ENCODE peak calls at places on chromosome 2, in four cellular contexts. X is OCI-LY7, J is AG09309, Q is uterus. R is an unnamed sample.

GRCh38 chr2:69565431-69565839 is 78.1 kb downstream of the AAK1 start:
- DNase-seq in J (no peak), X (peak), Q (peak), R (no peak)

GRCh38 chr2:204468689-204469429 is 76.4 kb upstream of the PARD3B start:
- DNase-seq in Q (no peak), X (no peak), J (peak), R (no peak)

GRCh38 chr2:221874444-221874843 is 302.3 kb upstream of the EPHA4 start:
- DNase-seq in Q (no peak), X (no peak), J (no peak), R (no peak)

GRCh38 chr2:127270663-127271062 is 23.3 kb downstream of the ERCC3 start:
- DNase-seq in X (no peak), Q (no peak), J (no peak), R (no peak)

GRCh38 chr2:152221870-152222269 is 46.3 kb upstream of the STAM2 start:
- DNase-seq in J (no peak), X (no peak), Q (no peak), R (no peak)

GRCh38 chr2:176443941-176444340 is 174.7 kb downstream of the MTX2 start:
- DNase-seq in J (no peak), X (no peak), Q (no peak), R (no peak)

GRCh38 chr2:103739216-103739615 is 977.4 kb downstream of the TMEM182 start:
- DNase-seq in J (no peak), Q (no peak), X (no peak), R (no peak)

GRCh38 chr2:111176388-111176787 is 55.7 kb downstream of the BCL2L11 start:
- DNase-seq in Q (no peak), X (no peak), J (no peak), R (peak)

GRCh38 chr2:238380785-238381184 is 45.9 kb upstream of the ASB1 start:
- DNase-seq in Q (no peak), J (no peak), X (no peak), R (no peak)

GRCh38 chr2:127150996-127151395 is 44.0 kb upstream of the BIN1 start:
- DNase-seq in J (no peak), Q (no peak), X (no peak), R (no peak)

GRCh38 chr2:173092844-173093402 is 17.3 kb downstream of the MAP3K20 start:
- DNase-seq in Q (no peak), J (no peak), X (no peak), R (no peak)

GRCh38 chr2:18284331-18284730 is 276.1 kb downstream of the RDH14 start:
- DNase-seq in J (no peak), X (no peak), Q (no peak), R (no peak)

GRCh38 chr2:219707496-219708285 is 80.3 kb downstream of the SLC4A3 start:
- DNase-seq in X (no peak), Q (no peak), J (no peak), R (no peak)

GRCh38 chr2:222174450-222174849 is 124.3 kb downstream of the PAX3 start:
- DNase-seq in Q (no peak), J (no peak), X (no peak), R (no peak)

GRCh38 chr2:46471-47345 is at the start of gene FAM110C:
- DNase-seq in Q (peak), J (no peak), X (no peak), R (peak)

GRCh38 chr2:75200140-75200985 is 1.0 kb upstream of the TACR1 start:
- DNase-seq in J (no peak), X (no peak), Q (peak), R (peak)

GRCh38 chr2:14626873-14627272 is 5.6 kb upstream of the LRATD1 start:
- DNase-seq in Q (no peak), J (no peak), X (no peak), R (no peak)

GRCh38 chr2:218756599-218757377 is 25.2 kb upstream of the CYP27A1 start:
- DNase-seq in X (no peak), J (no peak), Q (no peak), R (no peak)

GRCh38 chr2:42562474-42563144 is 5.8 kb upstream of the MTA3 start:
- DNase-seq in Q (no peak), X (no peak), J (no peak), R (no peak)

GRCh38 chr2:201074996-201075395 is 3.2 kb downstream of the NDUFB3 start:
- DNase-seq in Q (no peak), J (no peak), X (no peak), R (no peak)

GRCh38 chr2:104889261-104890091 is 35.6 kb downstream of the POU3F3 start:
- DNase-seq in J (no peak), Q (no peak), X (peak), R (no peak)

GRCh38 chr2:65991864-65992554 is 442.9 kb upstream of the MEIS1 start:
- DNase-seq in Q (peak), X (no peak), J (no peak), R (no peak)

GRCh38 chr2:225678792-225679191 is 279.3 kb downstream of the NYAP2 start:
- DNase-seq in Q (no peak), J (no peak), X (no peak), R (no peak)

GRCh38 chr2:30655211-30655610 is 152.0 kb downstream of the CAPN13 start:
- DNase-seq in Q (no peak), J (no peak), X (no peak), R (no peak)

GRCh38 chr2:60383421-60384117 is 169.9 kb downstream of the BCL11A start:
- DNase-seq in J (no peak), X (no peak), Q (no peak), R (no peak)

GRCh38 chr2:177771191-177771590 is 301.4 kb downstream of the PDE11A start:
- DNase-seq in Q (no peak), J (no peak), X (no peak), R (no peak)

GRCh38 chr2:200677721-200678532 is 92.1 kb downstream of the AOX1 start:
- DNase-seq in X (no peak), J (peak), Q (no peak), R (peak)

GRCh38 chr2:190837991-190838390 is 42.6 kb upstream of the GLS start:
- DNase-seq in Q (no peak), X (no peak), J (no peak), R (no peak)

GRCh38 chr2:168944065-168944464 is 43.0 kb downstream of the G6PC2 start:
- DNase-seq in X (no peak), J (no peak), Q (no peak), R (no peak)

GRCh38 chr2:21228041-21228895 is 104.5 kb downstream of the TDRD15 start:
- DNase-seq in J (no peak), Q (no peak), X (peak), R (no peak)

GRCh38 chr2:151258121-151258520 is 3.5 kb downstream of the RBM43 start:
- DNase-seq in X (no peak), Q (no peak), J (peak), R (no peak)

GRCh38 chr2:17643031-17643615 is 102.6 kb downstream of the VSNL1 start:
- DNase-seq in X (no peak), Q (peak), J (peak), R (peak)

GRCh38 chr2:96404446-96405373 is 69.1 kb downstream of the NCAPH start:
- DNase-seq in X (no peak), J (no peak), Q (no peak), R (no peak)

GRCh38 chr2:20223345-20224190 is 1.4 kb downstream of the SDC1 start:
- DNase-seq in Q (peak), X (no peak), J (peak), R (no peak)

DNA sequence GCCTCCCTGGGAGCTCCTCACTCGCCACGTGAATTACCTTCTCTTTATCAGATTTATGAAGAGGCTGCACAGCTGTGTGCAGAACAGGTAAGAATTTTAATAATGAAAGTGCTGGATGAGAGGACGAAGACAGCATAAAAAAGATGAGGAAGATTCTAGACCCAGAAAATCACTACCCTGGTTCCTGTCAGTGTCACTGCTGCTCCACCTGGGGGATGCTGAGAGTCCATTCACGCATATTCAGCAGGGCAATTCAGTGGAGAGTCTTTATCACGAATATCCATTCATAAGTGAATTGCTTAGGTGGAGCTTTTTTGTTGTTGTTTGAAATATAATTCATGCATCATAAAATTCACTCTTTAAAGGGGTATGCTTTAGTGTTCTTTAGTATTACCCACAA is 52.0 kb downstream of the MRPL33 start:
- DNase-seq in J (no peak), Q (no peak), X (no peak), R (no peak)
- TF ChIP-seq CTCF in J (no peak), Q (no peak), X (no peak), R (peak)

DNA sequence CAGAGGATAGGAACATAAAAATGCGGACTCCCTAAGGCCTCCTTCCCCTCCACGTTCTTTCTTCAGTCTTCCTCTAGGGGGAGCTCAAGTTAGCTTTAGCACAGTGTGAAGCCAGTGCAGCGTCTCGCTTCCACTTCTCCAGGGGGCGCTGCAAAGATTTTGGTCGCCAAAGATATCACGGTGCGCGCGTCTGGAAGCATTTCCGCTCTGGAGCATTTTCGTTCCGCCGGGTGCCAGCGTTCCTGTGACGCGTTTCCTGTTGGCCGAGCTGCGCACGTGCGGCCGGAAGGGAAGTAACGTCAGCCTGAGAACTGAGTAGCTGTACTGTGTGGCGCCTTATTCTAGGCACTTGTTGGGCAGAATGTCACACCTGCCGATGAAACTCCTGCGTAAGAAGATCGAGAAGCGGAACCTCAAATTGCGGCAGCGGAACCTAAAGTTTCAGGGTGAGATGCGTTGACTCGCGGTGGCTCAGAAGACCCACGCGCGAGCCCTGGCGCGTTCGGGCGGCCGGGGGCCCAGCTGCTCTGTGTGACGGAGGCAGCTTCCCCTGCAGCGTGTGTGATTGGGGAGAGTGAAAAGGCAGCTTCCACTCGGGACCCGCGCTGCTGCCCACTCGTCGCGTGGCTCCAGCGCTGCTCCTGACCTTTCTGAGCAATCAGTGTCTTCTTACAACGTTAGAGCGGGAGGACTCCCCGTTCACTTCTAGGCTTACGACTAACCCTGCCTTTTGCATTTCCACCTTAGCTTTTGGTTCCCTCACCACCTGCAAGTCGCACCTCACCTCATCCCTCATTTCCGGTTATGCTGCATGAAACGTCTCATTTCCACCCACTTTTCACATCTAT is at the start of gene DDX18:
- DNase-seq in J (peak), X (peak), Q (peak), R (peak)
- TF ChIP-seq CTCF in J (peak), X (peak), Q (peak), R (peak)

GRCh38 chr2:159286709-159287441 is 372 bp upstream of the WDSUB1 start:
- DNase-seq in J (peak), X (peak), Q (peak), R (peak)

GRCh38 chr2:159292157-159292556 is 5.7 kb upstream of the WDSUB1 start:
- DNase-seq in Q (no peak), J (no peak), X (no peak), R (no peak)

GRCh38 chr2:159285929-159286708 is at the start of gene WDSUB1:
- DNase-seq in X (no peak), J (peak), Q (peak), R (peak)

GRCh38 chr2:159287733-159288132 is 1.2 kb upstream of the WDSUB1 start:
- DNase-seq in J (no peak), X (no peak), Q (no peak), R (no peak)

GRCh38 chr2:159290289-159290907 is 3.9 kb upstream of the WDSUB1 start:
- DNase-seq in X (peak), Q (no peak), J (peak), R (no peak)
- TF ChIP-seq CTCF in X (no peak), Q (no peak), J (no peak), R (no peak)

GRCh38 chr2:8285081-8285480 is 396.8 kb upstream of the ID2 start:
- DNase-seq in J (no peak), Q (no peak), X (peak), R (no peak)
- TF ChIP-seq CTCF in J (peak), Q (no peak), X (peak), R (no peak)

GRCh38 chr2:140589696-140590095 is 1541.1 kb downstream of the LRP1B start:
- DNase-seq in J (no peak), X (no peak), Q (no peak), R (no peak)

GRCh38 chr2:140585016-140585415 is 1545.8 kb downstream of the LRP1B start:
- DNase-seq in Q (no peak), J (no peak), X (no peak), R (no peak)

GRCh38 chr2:140589273-140589672 is 1541.5 kb downstream of the LRP1B start:
- DNase-seq in J (no peak), Q (no peak), X (no peak), R (no peak)

GRCh38 chr2:140580799-140581198 is 1550.0 kb downstream of the LRP1B start:
- DNase-seq in J (no peak), Q (no peak), X (no peak), R (no peak)

DNA sequence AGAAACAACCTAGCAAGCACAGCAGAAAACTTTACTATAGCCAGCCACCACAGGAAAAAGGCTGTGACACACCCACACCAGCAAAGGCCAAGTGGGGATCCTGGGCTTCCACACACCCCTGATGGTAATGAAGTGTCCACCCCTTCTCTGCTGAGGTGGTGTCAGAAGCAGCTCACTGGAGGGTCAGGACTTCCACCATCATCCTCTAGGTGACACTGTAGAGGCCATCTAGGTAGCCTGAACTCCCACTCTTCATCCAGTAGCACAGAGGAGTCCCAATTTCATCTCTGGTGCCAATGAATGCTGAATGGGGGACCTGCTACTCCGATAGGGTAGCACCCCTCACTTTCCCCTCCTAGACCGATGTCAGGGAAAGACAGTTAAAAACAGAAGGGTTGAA is 1544.4 kb downstream of the LRP1B start:
- DNase-seq in Q (no peak), J (no peak), X (peak), R (no peak)
- TF ChIP-seq CTCF in Q (no peak), J (peak), X (peak), R (no peak)

DNA sequence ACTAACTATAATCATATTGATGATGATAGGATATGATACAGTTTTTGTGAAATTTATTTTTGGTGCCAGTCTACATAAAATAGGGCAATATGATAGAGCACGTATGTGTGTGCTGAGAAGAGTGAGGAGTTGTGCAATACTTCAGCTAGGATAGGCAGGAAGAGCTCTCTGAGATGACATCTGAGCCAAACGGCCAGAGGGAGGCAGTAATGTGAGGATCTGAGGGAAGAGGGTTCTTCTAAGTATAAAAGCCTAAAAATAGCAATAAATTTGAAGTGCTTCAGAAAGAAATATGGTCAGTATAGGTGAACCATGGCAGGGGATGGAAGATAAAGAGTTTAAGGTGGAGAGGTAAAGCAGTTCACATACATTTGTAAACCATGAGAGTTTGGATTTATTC is 102.5 kb downstream of the OLA1 start:
- DNase-seq in Q (no peak), J (no peak), X (no peak), R (no peak)
- TF ChIP-seq CTCF in Q (no peak), J (no peak), X (peak), R (no peak)

GRCh38 chr2:106561356-106561755 is 74.2 kb downstream of the CD8B2 start:
- DNase-seq in Q (no peak), J (no peak), X (no peak), R (peak)

GRCh38 chr2:106562232-106562631 is 75.1 kb downstream of the CD8B2 start:
- DNase-seq in X (no peak), J (no peak), Q (no peak), R (no peak)

GRCh38 chr2:106561803-106562202 is 74.6 kb downstream of the CD8B2 start:
- DNase-seq in Q (no peak), J (no peak), X (no peak), R (no peak)

GRCh38 chr2:106560773-106561172 is 73.6 kb downstream of the CD8B2 start:
- DNase-seq in J (no peak), Q (no peak), X (no peak), R (no peak)

GRCh38 chr2:106562826-106563594 is 75.8 kb downstream of the CD8B2 start:
- DNase-seq in J (no peak), X (no peak), Q (no peak), R (no peak)
- TF ChIP-seq CTCF in J (peak), X (no peak), Q (peak), R (no peak)

DNA sequence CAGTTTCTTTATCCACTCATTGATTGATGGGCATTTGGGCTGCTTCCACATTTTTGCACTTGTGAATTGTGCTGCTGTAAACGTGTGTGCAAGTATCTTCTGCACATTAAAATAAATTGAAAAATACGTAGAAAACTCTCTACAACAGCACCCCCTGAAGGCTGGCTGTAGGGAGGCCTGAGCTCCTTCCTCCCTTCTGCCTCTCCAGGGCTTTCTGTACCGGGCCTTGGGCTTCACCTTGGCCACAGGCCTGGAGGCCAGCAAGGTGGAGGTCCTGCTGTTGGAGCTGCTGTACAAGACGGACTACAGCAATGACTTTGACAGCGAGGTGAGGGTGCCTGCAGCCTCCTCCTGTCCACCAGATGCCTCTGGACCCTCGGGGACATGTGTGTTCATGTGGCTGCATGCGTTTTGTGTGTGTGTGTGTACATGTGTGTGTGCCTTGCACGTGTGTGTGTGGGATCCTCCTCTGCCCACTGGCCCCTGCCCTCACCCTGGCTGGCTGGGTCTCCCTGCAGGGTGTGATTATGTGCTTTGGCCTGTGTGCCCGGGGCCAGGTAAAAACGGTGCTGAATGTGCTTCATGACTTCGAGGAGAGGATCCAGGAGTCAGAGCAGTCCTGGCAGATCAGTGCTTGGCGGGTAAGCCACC is 29.2 kb downstream of the MROH2A start:
- DNase-seq in J (no peak), X (no peak), Q (no peak), R (peak)
- TF ChIP-seq CTCF in J (no peak), X (peak), Q (no peak), R (no peak)

GRCh38 chr2:56191617-56192016 is 7.8 kb downstream of the CCDC85A start:
- DNase-seq in J (no peak), X (peak), Q (no peak), R (no peak)
- TF ChIP-seq CTCF in J (peak), X (peak), Q (peak), R (no peak)

GRCh38 chr2:179991344-179991743 is 15.8 kb downstream of the CWC22 start:
- DNase-seq in J (no peak), Q (no peak), X (peak), R (no peak)
- TF ChIP-seq CTCF in J (peak), Q (no peak), X (peak), R (no peak)

R was measured in tibial artery.